ENCODE peak calls at places on chromosomes 3 and 15, in six cellular contexts. C is hepatocyte, I is MM.1S, Z is OCI-LY7, M is PC-3, Y is GM23338. F is an unnamed sample.

GRCh38 chr3:143685483-143685882 is 162.8 kb downstream of the SLC9A9 start:
- DNase-seq in C (no peak), I (no peak), Z (no peak), M (no peak), Y (no peak), F (no peak)

GRCh38 chr3:127588675-127589577 is 1.6 kb downstream of the TPRA1 start:
- DNase-seq in C (peak), I (peak), Z (peak), M (peak), Y (no peak), F (peak)

GRCh38 chr15:99696096-99696495 is 37.1 kb downstream of the LYSMD4 start:
- DNase-seq in C (no peak), I (no peak), Z (no peak), M (no peak), Y (no peak), F (no peak)

GRCh38 chr3:187971629-187972028 is 182.3 kb upstream of the LPP start:
- DNase-seq in C (no peak), I (no peak), Z (peak), M (no peak), Y (peak), F (no peak)

GRCh38 chr15:31078461-31078860 is 23.1 kb downstream of the TRPM1 start:
- DNase-seq in C (no peak), I (no peak), Z (no peak), M (no peak), Y (peak), F (no peak)

GRCh38 chr15:78111788-78112187 is 19.4 kb downstream of the SH2D7 start:
- DNase-seq in C (no peak), I (no peak), Z (no peak), M (no peak), Y (no peak), F (no peak)

GRCh38 chr3:182484682-182485081 is 308.6 kb upstream of the ATP11B start:
- DNase-seq in C (no peak), I (peak), Z (no peak), M (no peak), Y (peak), F (no peak)

GRCh38 chr15:92565351-92566125 is 90.0 kb downstream of the FAM174B start:
- DNase-seq in C (no peak), I (no peak), Z (no peak), M (no peak), Y (no peak), F (no peak)

GRCh38 chr15:81611679-81612078 is 237.7 kb upstream of the TMC3 start:
- DNase-seq in C (no peak), I (no peak), Z (no peak), M (no peak), Y (no peak), F (no peak)

GRCh38 chr3:126319701-126320295 is 37.4 kb downstream of the KLF15 start:
- DNase-seq in C (no peak), I (no peak), Z (no peak), M (no peak), Y (no peak), F (no peak)

GRCh38 chr15:94019062-94019461 is 212.3 kb upstream of the MCTP2 start:
- DNase-seq in C (no peak), I (no peak), Z (no peak), M (no peak), Y (no peak), F (no peak)

GRCh38 chr15:94026458-94026967 is 204.8 kb upstream of the MCTP2 start:
- DNase-seq in C (peak), I (no peak), Z (no peak), M (peak), Y (no peak), F (peak)

GRCh38 chr15:94027571-94027970 is 203.8 kb upstream of the MCTP2 start:
- DNase-seq in C (no peak), I (no peak), Z (no peak), M (no peak), Y (no peak), F (no peak)

GRCh38 chr15:94023520-94023919 is 207.8 kb upstream of the MCTP2 start:
- DNase-seq in C (no peak), I (no peak), Z (no peak), M (no peak), Y (no peak), F (no peak)

DNA sequence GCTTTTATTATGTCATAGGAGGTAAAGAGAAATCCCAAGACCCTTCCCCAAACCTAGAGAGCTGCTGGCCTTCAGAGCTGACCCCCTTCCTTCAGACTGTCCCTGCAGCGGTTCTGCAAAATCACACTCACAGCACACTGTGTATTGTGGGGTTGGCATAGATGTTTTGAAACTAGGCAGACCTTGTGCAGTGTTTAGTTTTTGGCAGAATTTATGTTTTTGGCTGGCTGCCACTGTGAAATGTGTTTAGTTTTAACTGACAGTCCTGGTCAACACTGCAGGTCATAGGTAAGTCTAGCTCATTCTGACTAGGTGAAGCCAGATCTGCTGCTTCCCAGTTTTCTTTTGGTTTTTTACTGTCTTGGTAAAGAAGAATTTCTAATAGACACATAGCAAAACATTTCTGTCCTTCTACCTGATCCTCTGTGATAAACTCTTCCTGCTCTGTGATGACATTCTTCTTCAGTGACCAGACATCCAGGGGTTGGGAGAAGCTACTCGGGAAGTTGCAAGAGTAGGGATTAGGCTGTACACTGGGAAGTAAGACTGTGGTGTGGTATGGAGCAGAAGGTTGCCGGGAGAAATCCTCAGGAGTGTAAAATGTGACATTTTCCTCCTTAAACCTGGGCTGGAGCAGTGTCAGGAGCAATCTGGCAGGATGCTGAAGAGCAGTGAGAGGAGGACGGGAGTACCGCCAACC is 209.6 kb upstream of the MCTP2 start:
- DNase-seq in C (no peak), I (no peak), Z (no peak), M (no peak), Y (no peak), F (no peak)
- H3K27ac ChIP-seq in C (no peak), I (no peak), Z (no peak), M (no peak), Y (no peak), F (no peak)

GRCh38 chr3:82736696-82737277 is 975.3 kb upstream of the GBE1 start:
- DNase-seq in C (no peak), I (peak), Z (peak), M (no peak), Y (no peak), F (no peak)
- TF ChIP-seq EZH2phosphoT487 in C (no peak), I (no peak), Z (no peak), M (no peak), Y (no peak), F (no peak)

DNA sequence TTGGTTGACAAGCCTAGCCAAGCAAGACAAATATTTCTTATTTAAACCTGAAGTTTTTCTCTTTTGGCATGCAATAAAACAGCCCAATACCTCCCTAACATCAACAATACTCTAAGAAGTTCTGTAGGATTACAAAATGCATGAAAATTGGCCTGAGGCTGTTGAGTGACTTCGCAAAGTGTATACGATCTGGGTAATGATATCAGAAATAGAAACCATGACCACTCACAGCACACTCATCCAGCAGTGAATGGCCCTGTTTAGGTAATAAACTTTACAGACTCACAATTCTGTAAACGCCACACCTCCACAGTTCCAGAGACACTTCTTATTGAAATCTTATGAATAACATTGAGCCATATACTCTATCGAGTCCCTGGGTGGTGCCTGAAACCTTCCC is 83.0 kb upstream of the NAALADL2 start:
- DNase-seq in C (peak), I (no peak), Z (no peak), M (peak), Y (no peak), F (peak)
- H3K27ac ChIP-seq in C (peak), I (no peak), Z (no peak), M (peak), Y (no peak), F (no peak)

GRCh38 chr15:55248895-55249294 is 40.7 kb downstream of the RAB27A start:
- DNase-seq in C (no peak), I (no peak), Z (no peak), M (no peak), Y (no peak), F (no peak)

GRCh38 chr15:55245058-55245457 is 44.6 kb downstream of the RAB27A start:
- DNase-seq in C (no peak), I (no peak), Z (no peak), M (no peak), Y (no peak), F (no peak)

GRCh38 chr15:55247766-55248427 is 41.7 kb downstream of the RAB27A start:
- DNase-seq in C (no peak), I (no peak), Z (no peak), M (no peak), Y (no peak), F (no peak)

GRCh38 chr15:55246567-55246966 is 43.0 kb downstream of the RAB27A start:
- DNase-seq in C (no peak), I (no peak), Z (no peak), M (peak), Y (no peak), F (no peak)

GRCh38 chr15:55247276-55247675 is 42.3 kb downstream of the RAB27A start:
- DNase-seq in C (no peak), I (no peak), Z (no peak), M (no peak), Y (no peak), F (no peak)
- TF ChIP-seq EZH2phosphoT487 in C (no peak), I (no peak), Z (no peak), M (no peak), Y (no peak), F (no peak)

DNA sequence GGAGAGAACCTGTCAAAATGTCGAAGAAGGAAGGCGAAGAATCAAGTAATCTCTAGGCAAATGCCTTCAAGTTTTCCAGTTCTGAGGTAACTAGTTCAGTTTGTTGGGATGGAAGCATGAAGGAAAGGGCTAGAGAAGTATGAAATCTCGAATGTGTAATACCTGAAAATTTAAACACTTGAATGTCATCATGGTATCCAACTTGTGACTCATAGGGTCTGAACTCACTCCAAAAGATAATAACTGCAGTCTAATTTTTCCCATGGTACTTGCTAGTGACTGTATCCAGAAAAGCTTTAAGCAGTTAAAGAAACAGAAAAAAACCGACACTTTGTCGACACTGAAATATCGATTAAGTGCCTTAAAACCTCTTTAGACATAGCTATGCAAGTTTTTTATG is 102.9 kb upstream of the CHRM5 start:
- DNase-seq in C (no peak), I (no peak), Z (no peak), M (no peak), Y (no peak), F (peak)
- H3K27ac ChIP-seq in C (no peak), I (no peak), Z (no peak), M (no peak), Y (no peak), F (no peak)

DNA sequence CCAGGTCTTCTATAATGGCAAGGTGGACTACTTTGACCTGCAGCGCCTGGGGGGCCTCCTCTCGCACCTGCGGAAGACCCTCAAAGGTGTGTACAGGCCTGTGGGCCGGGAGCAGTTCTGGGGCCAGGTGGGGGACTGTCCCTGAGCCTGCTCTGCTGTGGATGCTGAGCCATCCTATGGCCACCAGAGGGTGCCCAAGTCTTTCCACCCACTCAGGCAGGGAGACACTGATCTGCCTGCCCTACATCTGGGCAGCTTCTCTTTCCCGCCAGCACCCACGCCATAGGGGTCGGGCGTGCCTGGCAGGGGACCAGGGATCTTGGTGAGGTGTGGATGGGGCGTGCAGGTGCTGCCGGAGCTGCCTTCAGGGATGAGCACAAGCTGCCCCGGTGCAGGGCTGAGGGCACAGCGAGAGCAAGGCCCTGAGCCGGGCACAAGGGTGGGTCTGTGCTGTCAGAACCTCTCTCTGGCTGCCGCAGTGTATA is 14.1 kb downstream of the RNF123 start:
- DNase-seq in C (peak), I (peak), Z (peak), M (peak), Y (peak), F (peak)
- TF ChIP-seq EZH2phosphoT487 in C (no peak), I (no peak), Z (no peak), M (no peak), Y (no peak), F (no peak)

DNA sequence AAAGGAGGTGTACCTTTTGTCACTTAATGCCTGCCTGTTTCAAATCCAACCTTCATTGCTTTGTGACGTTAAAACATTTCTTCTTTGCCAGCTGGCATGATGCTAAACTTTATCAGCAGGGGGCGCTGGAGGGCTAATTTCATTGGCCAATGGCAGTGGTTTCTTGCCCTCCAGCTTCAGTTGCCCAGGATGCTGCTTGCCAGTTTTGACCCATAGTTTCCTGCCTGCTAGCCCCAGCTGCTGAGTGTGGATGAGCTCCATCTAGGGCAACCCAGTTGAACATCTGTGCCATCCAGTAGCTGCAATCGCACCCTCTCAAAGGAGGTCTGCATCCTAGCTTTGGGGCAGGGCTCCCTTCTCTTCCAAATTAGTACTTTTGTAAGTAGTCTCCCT is 22.1 kb downstream of the ACKR2 start:
- DNase-seq in C (peak), I (peak), Z (peak), M (peak), Y (peak), F (peak)
- H3K27ac ChIP-seq in C (no peak), I (no peak), Z (no peak), M (no peak), Y (no peak), F (no peak)

F was measured in GM23248.